ENCODE peak calls at places on chromosomes 1 and 21, in seven cellular contexts. M is hypothalamus, G is EL, X is non-pigmented ciliary epithelial cell, V is sciatic nerve, E is amniotic stem cell, C is NCI-H1105 treated with DMSO at 0.1 percent for 48 hours. T is an unnamed sample.

GRCh38 chr1:192489748-192490147 is 85.8 kb upstream of the RGS1 start:
- DNase-seq in M (no peak), G (peak; percentile 70), X (peak; percentile 89), V (no peak), E (peak; percentile 64), C (no peak), T (peak; percentile 80)

GRCh38 chr1:39080269-39080826 is 54.2 kb downstream of the NDUFS5 start:
- DNase-seq in M (no peak), G (no peak), X (no peak), V (no peak), E (no peak), C (no peak), T (no peak)

GRCh38 chr1:10599194-10599861 is 124.6 kb downstream of the PEX14 start:
- DNase-seq in M (no peak), G (peak; percentile 85), X (peak; percentile 65), V (no peak), E (peak; percentile 63), C (no peak), T (peak; percentile 68)

GRCh38 chr1:89822109-89822962 is 1.5 kb downstream of the LRRC8D start:
- DNase-seq in M (no peak), G (no peak), X (no peak), V (no peak), E (no peak), C (no peak), T (no peak)

GRCh38 chr1:207925210-207925609 is 14.3 kb upstream of the CD34 start:
- DNase-seq in M (peak; percentile 11), G (peak; percentile 33), X (no peak), V (no peak), E (peak; percentile 14), C (no peak), T (peak; percentile 19)

GRCh38 chr1:165697491-165697880 is 876 bp downstream of the ALDH9A1 start:
- DNase-seq in M (no peak), G (peak; percentile 40), X (no peak), V (no peak), E (no peak), C (no peak), T (no peak)

GRCh38 chr1:218809625-218810024 is 364.1 kb upstream of the LYPLAL1 start:
- DNase-seq in M (no peak), G (peak; percentile 5), X (no peak), V (no peak), E (no peak), C (no peak), T (no peak)

GRCh38 chr1:1541956-1542765 is 1.7 kb upstream of the TMEM240 start:
- DNase-seq in M (no peak), G (no peak), X (no peak), V (no peak), E (no peak), C (no peak), T (no peak)

GRCh38 chr1:228411121-228411520 is 4.5 kb upstream of the TRIM11 start:
- DNase-seq in M (no peak), G (no peak), X (no peak), V (no peak), E (no peak), C (no peak), T (no peak)

GRCh38 chr1:201309420-201309819 is 26.1 kb downstream of the PKP1 start:
- DNase-seq in M (peak; percentile 16), G (peak; percentile 45), X (no peak), V (no peak), E (no peak), C (peak; percentile 85), T (no peak)

GRCh38 chr1:229067546-229067945 is 203.4 kb upstream of the RAB4A start:
- DNase-seq in M (no peak), G (no peak), X (no peak), V (no peak), E (no peak), C (no peak), T (no peak)

GRCh38 chr1:18743233-18743632 is 112.6 kb downstream of the PAX7 start:
- DNase-seq in M (no peak), G (no peak), X (no peak), V (no peak), E (no peak), C (no peak), T (no peak)

GRCh38 chr1:102174259-102174863 is 177.6 kb upstream of the OLFM3 start:
- DNase-seq in M (no peak), G (peak; percentile 5), X (no peak), V (no peak), E (no peak), C (no peak), T (no peak)

GRCh38 chr21:31873696-31874599 is 1.1 kb downstream of the HUNK start:
- DNase-seq in M (peak; percentile 57), G (peak; percentile 3), X (no peak), V (peak; percentile 68), E (no peak), C (peak; percentile 59), T (no peak)

T was measured in astrocyte of the cerebellum.